ENCODE peak calls at places on chromosomes 6 and 20, in six cellular contexts. One of them, this sample, is unnamed. For H3K79me1, the result is how much of the 10 kb centered on the place peaks cover.

GRCh38 chr6:63899550-63899949 is 263.9 kb downstream of the PHF3 start:
- DNase-seq in IMR-90: peak
- DNase-seq in H1: no peak
- DNase-seq in H9: no peak
- DNase-seq in mesenchymal stem cell: peak
- DNase-seq in mesendoderm: no peak
- DNase-seq in this sample: no peak

GRCh38 chr20:26216025-26216424 is 519.4 kb upstream of the ZNF337 start:
- DNase-seq in H9: no peak
- DNase-seq in mesenchymal stem cell: no peak
- DNase-seq in IMR-90: peak
- DNase-seq in mesendoderm: no peak
- DNase-seq in H1: no peak
- DNase-seq in this sample: no peak

GRCh38 chr20:24747881-24748595 is 201.0 kb upstream of the CST7 start:
- DNase-seq in H9: peak
- DNase-seq in IMR-90: no peak
- DNase-seq in mesendoderm: no peak
- DNase-seq in mesenchymal stem cell: no peak
- DNase-seq in H1: no peak
- DNase-seq in this sample: no peak

GRCh38 chr6:21597706-21598273 is 4.2 kb downstream of the SOX4 start:
- DNase-seq in H9: no peak
- DNase-seq in H1: no peak
- DNase-seq in mesendoderm: no peak
- DNase-seq in IMR-90: no peak
- DNase-seq in mesenchymal stem cell: peak
- DNase-seq in this sample: no peak

GRCh38 chr6:43052842-43053544 is 658 bp downstream of the CUL7 start:
- DNase-seq in H1: no peak
- DNase-seq in mesendoderm: peak
- DNase-seq in IMR-90: peak
- DNase-seq in H9: peak
- DNase-seq in mesenchymal stem cell: peak
- DNase-seq in this sample: no peak

GRCh38 chr20:57106030-57106682 is 160.3 kb downstream of the BMP7 start:
- DNase-seq in mesendoderm: peak
- DNase-seq in IMR-90: no peak
- DNase-seq in H1: no peak
- DNase-seq in mesenchymal stem cell: no peak
- DNase-seq in H9: no peak
- DNase-seq in this sample: no peak

GRCh38 chr20:24100370-24101011 is 111.9 kb upstream of the GGTLC1 start:
- DNase-seq in H1: no peak
- DNase-seq in H9: no peak
- DNase-seq in mesendoderm: peak
- DNase-seq in IMR-90: peak
- DNase-seq in mesenchymal stem cell: peak
- DNase-seq in this sample: peak

GRCh38 chr6:11744753-11745152 is 33.9 kb downstream of the ADTRP start:
- DNase-seq in H1: no peak
- DNase-seq in mesenchymal stem cell: peak
- DNase-seq in mesendoderm: no peak
- DNase-seq in H9: no peak
- DNase-seq in IMR-90: peak
- DNase-seq in this sample: no peak

GRCh38 chr6:95503568-95503967 is 73.8 kb upstream of the MANEA start:
- DNase-seq in mesenchymal stem cell: no peak
- DNase-seq in mesendoderm: no peak
- DNase-seq in IMR-90: no peak
- DNase-seq in H1: no peak
- DNase-seq in H9: no peak
- DNase-seq in this sample: no peak

GRCh38 chr6:167578371-167578901 is 248.3 kb upstream of the AFDN start:
- DNase-seq in mesendoderm: no peak
- DNase-seq in H1: no peak
- DNase-seq in mesenchymal stem cell: no peak
- DNase-seq in H9: no peak
- DNase-seq in IMR-90: no peak
- DNase-seq in this sample: no peak

GRCh38 chr20:40323411-40323810 is 365.6 kb downstream of the MAFB start:
- DNase-seq in IMR-90: no peak
- DNase-seq in H1: no peak
- DNase-seq in H9: no peak
- DNase-seq in mesendoderm: no peak
- DNase-seq in mesenchymal stem cell: no peak
- DNase-seq in this sample: no peak

GRCh38 chr6:131819507-131820228 is 11.8 kb downstream of the ENPP1 start:
- DNase-seq in mesendoderm: no peak
- DNase-seq in H9: no peak
- DNase-seq in mesenchymal stem cell: peak
- DNase-seq in IMR-90: peak
- DNase-seq in H1: no peak
- DNase-seq in this sample: no peak

GRCh38 chr20:64031822-64032314 is 4.1 kb upstream of the C20orf204 start:
- DNase-seq in mesenchymal stem cell: no peak
- DNase-seq in H1: no peak
- DNase-seq in mesendoderm: no peak
- DNase-seq in H9: no peak
- DNase-seq in IMR-90: no peak
- DNase-seq in this sample: no peak

GRCh38 chr20:63525185-63525584 is 4.6 kb downstream of the PPDPF start:
- DNase-seq in IMR-90: no peak
- DNase-seq in mesenchymal stem cell: no peak
- DNase-seq in mesendoderm: no peak
- DNase-seq in H9: no peak
- DNase-seq in H1: no peak
- DNase-seq in this sample: no peak

GRCh38 chr6:158655569-158656450 is 6.0 kb downstream of the SYTL3 start:
- DNase-seq in H9: no peak
- DNase-seq in IMR-90: peak
- DNase-seq in H1: no peak
- DNase-seq in mesendoderm: no peak
- DNase-seq in mesenchymal stem cell: peak
- DNase-seq in this sample: no peak

GRCh38 chr6:165574770-165575549 is 88.1 kb downstream of the PDE10A start:
- DNase-seq in mesendoderm: peak
- DNase-seq in IMR-90: peak
- DNase-seq in H1: no peak
- DNase-seq in H9: no peak
- DNase-seq in mesenchymal stem cell: no peak
- DNase-seq in this sample: no peak

GRCh38 chr20:23161244-23161875 is 75.2 kb upstream of the CD93 start:
- DNase-seq in mesendoderm: no peak
- DNase-seq in H9: peak
- DNase-seq in IMR-90: peak
- DNase-seq in H1: no peak
- DNase-seq in mesenchymal stem cell: no peak
- DNase-seq in this sample: no peak

GRCh38 chr6:141482773-141483172 is 650.0 kb upstream of the GJE1 start:
- DNase-seq in IMR-90: peak
- DNase-seq in mesendoderm: no peak
- DNase-seq in H9: no peak
- DNase-seq in mesenchymal stem cell: no peak
- DNase-seq in H1: no peak
- DNase-seq in this sample: no peak

GRCh38 chr6:154591220-154591619 is 80.7 kb upstream of the CNKSR3 start:
- DNase-seq in H1: no peak
- DNase-seq in IMR-90: no peak
- DNase-seq in mesenchymal stem cell: no peak
- DNase-seq in mesendoderm: no peak
- DNase-seq in H9: no peak
- DNase-seq in this sample: no peak

GRCh38 chr6:74289881-74290280 is 593.9 kb downstream of the CD109 start:
- DNase-seq in H1: no peak
- DNase-seq in mesenchymal stem cell: peak
- DNase-seq in mesendoderm: no peak
- DNase-seq in IMR-90: peak
- DNase-seq in H9: no peak
- DNase-seq in this sample: no peak

GRCh38 chr6:39777661-39778060 is 14.5 kb upstream of the DAAM2 start:
- DNase-seq in mesenchymal stem cell: no peak
- DNase-seq in H9: no peak
- DNase-seq in mesendoderm: no peak
- DNase-seq in IMR-90: no peak
- DNase-seq in H1: no peak
- DNase-seq in this sample: no peak
- H2BK120ac ChIP-seq in mesenchymal stem cell: peak
- H2BK120ac ChIP-seq in H9: no peak
- H2BK120ac ChIP-seq in mesendoderm: no peak
- H2BK120ac ChIP-seq in IMR-90: no peak
- H2BK120ac ChIP-seq in H1: no peak
- H2BK120ac ChIP-seq in this sample: no peak

DNA sequence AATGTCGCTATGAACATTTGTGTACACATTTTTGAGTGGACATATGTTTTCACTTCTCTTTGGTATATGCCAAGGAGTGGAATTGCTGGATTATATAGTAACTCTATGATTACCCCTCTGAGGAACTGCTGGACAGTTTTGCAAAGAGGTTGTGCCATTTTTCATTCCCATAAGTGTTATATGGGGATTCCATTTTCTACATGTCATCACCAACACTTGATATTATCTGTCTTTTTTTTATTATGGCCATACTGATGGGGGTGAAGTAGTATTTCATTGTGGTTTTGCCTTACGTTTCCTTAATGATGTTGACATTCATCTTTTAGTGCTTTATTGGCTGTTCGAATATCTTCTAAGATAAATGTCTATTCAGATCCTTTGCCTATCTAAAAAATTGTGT is 171.8 kb upstream of the LAMA2 start:
- DNase-seq in mesenchymal stem cell: no peak
- DNase-seq in H9: no peak
- DNase-seq in mesendoderm: no peak
- DNase-seq in IMR-90: no peak
- DNase-seq in H1: no peak
- DNase-seq in this sample: no peak
- H2BK15ac ChIP-seq in mesenchymal stem cell: no peak
- H2BK15ac ChIP-seq in H9: no peak
- H2BK15ac ChIP-seq in mesendoderm: no peak
- H2BK15ac ChIP-seq in IMR-90: no peak
- H2BK15ac ChIP-seq in H1: no peak
- H2BK15ac ChIP-seq in this sample: no peak

GRCh38 chr20:31593221-31594001 is 11.7 kb upstream of the ID1 start:
- DNase-seq in IMR-90: peak
- DNase-seq in mesenchymal stem cell: peak
- DNase-seq in mesendoderm: no peak
- DNase-seq in H1: no peak
- DNase-seq in H9: peak
- DNase-seq in this sample: no peak
- H3K79me1 ChIP-seq in IMR-90: under half
- H3K79me1 ChIP-seq in mesenchymal stem cell: under half
- H3K79me1 ChIP-seq in mesendoderm: under half
- H3K79me1 ChIP-seq in H1: under half
- H3K79me1 ChIP-seq in H9: under half
- H3K79me1 ChIP-seq in this sample: under half

GRCh38 chr20:45999908-46000570 is 8.7 kb upstream of the MMP9 start:
- DNase-seq in mesendoderm: no peak
- DNase-seq in H9: no peak
- DNase-seq in IMR-90: no peak
- DNase-seq in mesenchymal stem cell: no peak
- DNase-seq in H1: no peak
- DNase-seq in this sample: no peak
- H2BK120ac ChIP-seq in mesendoderm: no peak
- H2BK120ac ChIP-seq in H9: no peak
- H2BK120ac ChIP-seq in IMR-90: no peak
- H2BK120ac ChIP-seq in mesenchymal stem cell: no peak
- H2BK120ac ChIP-seq in H1: no peak
- H2BK120ac ChIP-seq in this sample: no peak

GRCh38 chr6:119672725-119673124 is 323.2 kb upstream of the MAN1A1 start:
- DNase-seq in H1: peak
- DNase-seq in mesenchymal stem cell: no peak
- DNase-seq in mesendoderm: peak
- DNase-seq in H9: peak
- DNase-seq in IMR-90: no peak
- DNase-seq in this sample: peak
- H2BK15ac ChIP-seq in H1: no peak
- H2BK15ac ChIP-seq in mesenchymal stem cell: no peak
- H2BK15ac ChIP-seq in mesendoderm: no peak
- H2BK15ac ChIP-seq in H9: no peak
- H2BK15ac ChIP-seq in IMR-90: no peak
- H2BK15ac ChIP-seq in this sample: no peak

GRCh38 chr6:111752476-111752875 is 120.8 kb downstream of the FYN start:
- DNase-seq in mesendoderm: no peak
- DNase-seq in mesenchymal stem cell: no peak
- DNase-seq in IMR-90: no peak
- DNase-seq in H9: no peak
- DNase-seq in H1: no peak
- DNase-seq in this sample: no peak
- H3K79me1 ChIP-seq in mesendoderm: under half
- H3K79me1 ChIP-seq in mesenchymal stem cell: under half
- H3K79me1 ChIP-seq in IMR-90: under half
- H3K79me1 ChIP-seq in H9: under half
- H3K79me1 ChIP-seq in H1: under half
- H3K79me1 ChIP-seq in this sample: under half

DNA sequence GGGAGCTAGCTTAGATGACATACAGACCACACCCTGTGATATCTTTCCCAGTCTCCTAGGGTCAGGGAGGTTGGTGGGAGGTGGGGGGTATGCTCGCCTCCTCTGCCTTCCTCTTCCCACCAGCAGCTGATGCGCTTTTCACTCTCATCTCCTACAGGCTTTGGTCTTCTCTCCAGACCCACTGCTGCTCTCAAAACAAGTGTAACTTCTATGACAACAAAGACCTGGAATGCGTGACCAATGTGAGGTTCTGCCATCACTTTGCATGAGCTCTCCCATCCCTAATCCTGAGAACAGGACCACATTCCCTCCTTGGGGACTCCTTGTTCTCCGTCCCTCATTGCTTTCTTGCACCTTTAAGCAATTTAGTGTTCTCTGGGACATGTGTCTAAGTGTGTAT is 2.7 kb downstream of the CTSA start:
- DNase-seq in H1: no peak
- DNase-seq in IMR-90: no peak
- DNase-seq in H9: no peak
- DNase-seq in mesenchymal stem cell: no peak
- DNase-seq in mesendoderm: peak
- DNase-seq in this sample: no peak
- H2BK120ac ChIP-seq in H1: no peak
- H2BK120ac ChIP-seq in IMR-90: no peak
- H2BK120ac ChIP-seq in H9: no peak
- H2BK120ac ChIP-seq in mesenchymal stem cell: no peak
- H2BK120ac ChIP-seq in mesendoderm: no peak
- H2BK120ac ChIP-seq in this sample: no peak